ENCODE peak calls at places on chromosomes 13 and 19, in five cellular contexts. V is IMR-90, E is left ventricle myocardium inferior, C is tibial artery, H is heart left ventricle. T is an unnamed sample.

GRCh38 chr19:14138576-14139265 is 2.3 kb upstream of the ASF1B start:
- DNase-seq in V (peak; percentile 78), E (no peak), C (no peak), H (peak; percentile 67), T (no peak)

GRCh38 chr19:1608414-1609391 is 3.4 kb upstream of the UQCR11 start:
- DNase-seq in V (no peak), E (no peak), C (no peak), H (no peak), T (no peak)

GRCh38 chr13:75978815-75979214 is 342.7 kb downstream of the LMO7 start:
- DNase-seq in V (no peak), E (no peak), C (no peak), H (no peak), T (no peak)

GRCh38 chr19:58497634-58498170 is 14.1 kb downstream of the SLC27A5 start:
- DNase-seq in V (no peak), E (no peak), C (no peak), H (no peak), T (no peak)

GRCh38 chr13:104327217-104327616 is 1261.0 kb upstream of the SLC10A2 start:
- DNase-seq in V (no peak), E (no peak), C (no peak), H (no peak), T (no peak)

GRCh38 chr19:5993516-5994406 is 15.8 kb upstream of the RANBP3 start:
- DNase-seq in V (no peak), E (peak; percentile 55), C (no peak), H (no peak), T (no peak)

GRCh38 chr19:49677232-49677881 is at the start of gene PRMT1:
- DNase-seq in V (no peak), E (no peak), C (no peak), H (no peak), T (no peak)

GRCh38 chr13:113053376-113053775 is 52.2 kb upstream of the F7 start:
- DNase-seq in V (no peak), E (no peak), C (no peak), H (no peak), T (no peak)

GRCh38 chr13:51417716-51418115 is 35.1 kb downstream of the INTS6 start:
- DNase-seq in V (no peak), E (no peak), C (no peak), H (no peak), T (no peak)

GRCh38 chr19:12985049-12985776 is 10.1 kb upstream of the NFIX start:
- DNase-seq in V (peak; percentile 76), E (peak; percentile 67), C (peak; percentile 86), H (peak; percentile 70), T (no peak)

GRCh38 chr13:42333613-42334328 is 61.8 kb downstream of the AKAP11 start:
- DNase-seq in V (peak; percentile 22), E (no peak), C (no peak), H (no peak), T (no peak)

GRCh38 chr19:38266981-38267597 is 2.7 kb downstream of the SPINT2 start:
- DNase-seq in V (peak; percentile 78), E (no peak), C (no peak), H (no peak), T (no peak)

GRCh38 chr13:48159436-48160225 is 64.7 kb upstream of the MED4 start:
- DNase-seq in V (no peak), E (no peak), C (no peak), H (no peak), T (no peak)

GRCh38 chr13:27968316-27969072 is 621 bp downstream of the CDX2 start:
- DNase-seq in V (no peak), E (no peak), C (no peak), H (no peak), T (no peak)

GRCh38 chr13:92136449-92137180 is 738.2 kb downstream of the GPC5 start:
- DNase-seq in V (no peak), E (no peak), C (no peak), H (no peak), T (no peak)

GRCh38 chr13:107962209-107962608 is 253.1 kb downstream of the LIG4 start:
- DNase-seq in V (no peak), E (no peak), C (no peak), H (no peak), T (no peak)

GRCh38 chr13:106573279-106573831 is 5.4 kb upstream of the ARGLU1 start:
- DNase-seq in V (peak; percentile 52), E (no peak), C (no peak), H (no peak), T (no peak)

GRCh38 chr13:104318121-104318520 is 1251.9 kb upstream of the SLC10A2 start:
- DNase-seq in V (peak; percentile 49), E (no peak), C (no peak), H (no peak), T (no peak)

GRCh38 chr13:107941345-107942029 is 273.8 kb downstream of the LIG4 start:
- DNase-seq in V (no peak), E (no peak), C (no peak), H (no peak), T (no peak)

DNA sequence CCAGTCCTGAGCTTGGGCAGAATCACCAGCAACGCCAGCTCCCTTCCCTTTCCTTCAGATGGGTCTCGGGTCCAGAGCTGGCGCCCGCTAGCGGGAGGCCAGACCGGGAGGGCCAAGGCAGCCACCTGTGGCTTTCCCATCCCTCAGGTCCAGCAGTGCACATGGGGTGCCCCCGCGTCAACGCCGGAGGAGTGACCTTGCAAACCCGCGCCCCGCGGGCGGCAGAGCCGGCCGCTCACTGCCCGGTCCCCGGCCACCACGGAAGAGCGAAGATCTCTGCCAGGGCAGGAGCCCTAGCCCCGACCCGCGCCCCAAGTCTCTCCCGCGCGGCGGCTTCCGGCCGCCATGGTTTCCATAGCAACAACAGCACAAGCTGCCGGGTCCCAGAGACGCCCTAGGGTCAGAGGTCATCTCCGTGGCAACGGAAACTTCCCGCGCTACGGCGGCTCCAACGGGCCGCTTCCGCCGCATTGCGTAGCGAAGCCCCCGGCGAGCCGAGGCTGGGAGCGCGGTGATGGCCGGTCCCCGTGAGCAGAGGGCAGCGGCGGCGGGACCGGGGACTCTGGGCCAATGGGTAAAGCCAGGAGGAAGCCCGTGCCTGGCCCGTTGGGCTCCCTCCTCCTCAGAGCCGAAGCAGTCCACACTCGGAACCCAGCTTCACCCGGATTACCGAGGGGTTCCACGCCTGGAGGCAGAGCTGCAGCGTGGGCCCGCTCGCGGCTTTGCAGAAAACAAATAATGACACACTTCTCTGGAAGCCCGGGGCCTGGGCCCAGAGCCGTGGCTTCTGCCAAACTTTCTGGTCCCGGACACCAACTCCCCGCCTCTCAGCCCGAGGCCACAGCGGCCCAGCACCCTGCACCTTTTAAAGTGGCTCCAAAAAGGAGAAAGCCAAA is 7.4 kb downstream of the FGF14 start:
- DNase-seq in V (peak; percentile 73), E (peak; percentile 96), C (peak; percentile 95), H (peak; percentile 96), T (peak; percentile 95)
- TF ChIP-seq CTCF in V (peak; percentile 4), E (peak; percentile 34), C (no peak), H (no peak), T (no peak)

DNA sequence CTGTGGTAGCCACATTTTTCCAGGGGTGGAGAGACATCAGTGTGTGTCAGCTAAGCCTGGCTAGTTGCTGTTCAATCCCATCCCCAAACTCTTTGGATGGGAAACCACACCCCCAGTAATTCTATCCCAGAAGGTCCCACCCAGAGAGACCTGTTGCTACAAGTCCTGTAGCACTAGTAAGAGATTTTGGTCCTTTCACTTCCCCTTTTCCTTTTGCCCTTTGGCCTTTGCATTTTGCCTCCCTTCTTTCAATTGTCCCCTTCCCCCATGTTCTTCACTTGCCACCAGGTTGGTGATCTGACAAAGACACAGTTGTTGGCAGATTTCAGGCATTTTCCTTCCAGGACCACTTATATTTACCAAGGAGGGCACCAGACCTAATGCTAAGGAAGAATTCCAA is 3.8 kb downstream of the CBY2 start:
- DNase-seq in V (no peak), E (no peak), C (no peak), H (no peak), T (no peak)
- H3K4me3 ChIP-seq in V (no peak overlapping the region), E (no peak overlapping the region), C (no peak overlapping the region), H (no peak overlapping the region), T (no peak overlapping the region)

GRCh38 chr19:3801412-3802096 is 15.4 kb upstream of the MATK start:
- DNase-seq in V (no peak), E (peak; percentile 34), C (no peak), H (peak; percentile 50), T (no peak)

GRCh38 chr19:3798137-3798536 is 12.0 kb upstream of the MATK start:
- DNase-seq in V (no peak), E (no peak), C (no peak), H (no peak), T (no peak)

GRCh38 chr19:3793799-3794198 is 7.6 kb upstream of the MATK start:
- DNase-seq in V (no peak), E (no peak), C (no peak), H (no peak), T (no peak)

GRCh38 chr19:3792114-3792513 is 5.9 kb upstream of the MATK start:
- DNase-seq in V (no peak), E (no peak), C (no peak), H (no peak), T (no peak)

DNA sequence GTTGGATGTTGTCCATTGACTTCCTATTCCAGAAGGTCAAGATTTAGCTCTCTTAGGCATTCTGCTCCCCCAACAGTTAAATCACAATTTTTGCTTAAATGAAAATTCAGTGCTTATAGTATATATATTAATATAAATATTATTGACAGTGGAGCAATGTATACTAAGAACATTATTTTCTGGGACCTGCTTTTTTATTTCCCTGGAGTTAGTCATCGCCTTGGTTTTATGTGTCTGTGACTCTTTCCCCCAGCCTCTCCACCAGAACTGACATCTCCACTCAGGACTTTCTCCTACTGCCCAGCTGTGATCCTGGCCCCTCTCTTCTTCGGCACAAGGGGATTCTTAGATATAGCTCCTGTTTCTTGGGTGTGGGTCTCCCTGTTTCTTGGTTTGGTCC is 10.2 kb upstream of the MATK start:
- DNase-seq in V (no peak), E (no peak), C (no peak), H (no peak), T (no peak)
- H3K27ac ChIP-seq in V (no peak overlapping the region), E (no peak overlapping the region), C (no peak overlapping the region), H (no peak overlapping the region), T (no peak overlapping the region)

GRCh38 chr13:32642858-32643257 is 56.6 kb downstream of the PDS5B start:
- DNase-seq in V (no peak), E (no peak), C (no peak), H (no peak), T (no peak)

GRCh38 chr13:32642316-32642715 is 56.1 kb downstream of the PDS5B start:
- DNase-seq in V (no peak), E (no peak), C (no peak), H (no peak), T (no peak)

GRCh38 chr13:32650705-32651311 is 64.6 kb downstream of the PDS5B start:
- DNase-seq in V (peak; percentile 75), E (no peak), C (no peak), H (no peak), T (no peak)

GRCh38 chr13:32645854-32646253 is 59.6 kb downstream of the PDS5B start:
- DNase-seq in V (no peak), E (no peak), C (no peak), H (no peak), T (no peak)

GRCh38 chr13:32647926-32648325 is 61.7 kb downstream of the PDS5B start:
- DNase-seq in V (no peak), E (no peak), C (no peak), H (no peak), T (no peak)
- TF ChIP-seq CTCF in V (no peak), E (no peak), C (no peak), H (no peak), T (no peak)

GRCh38 chr19:17323973-17324327 is 10.7 kb downstream of the ANO8 start:
- DNase-seq in V (no peak), E (no peak), C (no peak), H (no peak), T (no peak)
- H3K4me3 ChIP-seq in V (no peak overlapping the region), E (no peak overlapping the region), C (peak overlapping the region; percentile 17), H (no peak overlapping the region), T (peak overlapping the region; percentile 56)

T was measured in coronary artery.